ENCODE peak calls at places on chromosomes 3 and 15, in nine cellular contexts. C is sigmoid colon, Y is SK-N-SH, D is HepG2, F is transverse colon, E is upper lobe of left lung, P is suprapubic skin, V is K562, M is H1. G is an unnamed sample.

GRCh38 chr3:33737146-33737545 is 19.1 kb upstream of the CLASP2 start:
- DNase-seq in D (no peak), Y (no peak), V (no peak), F (no peak), E (no peak), C (no peak), P (no peak), M (no peak), G (no peak)

GRCh38 chr3:29922990-29923746 is 642.3 kb downstream of the RBMS3 start:
- DNase-seq in V (no peak), D (peak), E (no peak), F (peak), P (peak), Y (peak), C (peak), M (no peak), G (no peak)

GRCh38 chr3:48299746-48300361 is 33.6 kb downstream of the SPINK8 start:
- DNase-seq in E (no peak), C (no peak), P (no peak), V (peak), D (no peak), F (no peak), Y (no peak), M (no peak), G (no peak)

GRCh38 chr15:90603893-90604292 is 74.2 kb downstream of the CRTC3 start:
- DNase-seq in Y (no peak), D (no peak), M (no peak), V (no peak), E (peak), F (peak), C (no peak), P (no peak), G (no peak)

GRCh38 chr15:41870689-41871081 is 23.2 kb downstream of the SPTBN5 start:
- DNase-seq in F (no peak), V (no peak), P (no peak), M (no peak), E (no peak), D (no peak), Y (no peak), C (no peak), G (no peak)

GRCh38 chr3:8519774-8520448 is 18.3 kb downstream of the LMCD1 start:
- DNase-seq in E (no peak), P (no peak), C (no peak), Y (no peak), M (no peak), D (no peak), V (no peak), F (no peak), G (no peak)

GRCh38 chr3:3356836-3357235 is 177.3 kb upstream of the CRBN start:
- DNase-seq in D (no peak), V (no peak), F (no peak), Y (no peak), C (no peak), M (no peak), E (no peak), P (no peak), G (no peak)

GRCh38 chr3:39981547-39982184 is 172.3 kb downstream of the MYRIP start:
- DNase-seq in P (no peak), E (no peak), D (no peak), F (no peak), M (no peak), C (no peak), Y (no peak), V (no peak), G (peak)

GRCh38 chr3:83514130-83514914 is 1444.5 kb upstream of the CADM2 start:
- DNase-seq in F (no peak), D (no peak), V (no peak), C (no peak), E (no peak), M (peak), Y (no peak), P (no peak), G (no peak)

GRCh38 chr3:107068980-107069379 is 308.3 kb upstream of the CCDC54 start:
- DNase-seq in M (no peak), Y (no peak), F (no peak), D (no peak), C (no peak), E (no peak), V (no peak), P (no peak), G (no peak)

GRCh38 chr3:184171562-184171961 is 3.1 kb upstream of the AP2M1 start:
- DNase-seq in Y (no peak), M (no peak), F (no peak), V (peak), C (no peak), P (no peak), D (no peak), E (no peak), G (no peak)

GRCh38 chr15:33742286-33742685 is 226.0 kb upstream of the CHRM5 start:
- DNase-seq in D (no peak), M (no peak), V (no peak), F (no peak), E (no peak), P (no peak), Y (no peak), C (no peak), G (peak)

GRCh38 chr3:138373695-138374094 is 25.3 kb downstream of the MRAS start:
- DNase-seq in C (no peak), P (no peak), M (no peak), E (no peak), F (no peak), V (no peak), Y (no peak), D (no peak), G (no peak)

GRCh38 chr3:60086811-60087210 is 1037.0 kb upstream of the CFAP20DC start:
- DNase-seq in E (no peak), C (no peak), D (peak), P (no peak), Y (no peak), M (no peak), V (peak), F (no peak), G (no peak)

GRCh38 chr15:68774521-68775293 is 46.0 kb downstream of the ANP32A start:
- DNase-seq in P (no peak), F (no peak), D (no peak), C (no peak), Y (no peak), M (peak), E (no peak), V (no peak), G (no peak)

GRCh38 chr3:35296533-35296932 is 342.8 kb upstream of the ARPP21 start:
- DNase-seq in F (no peak), P (no peak), V (no peak), Y (no peak), E (no peak), M (no peak), C (no peak), D (no peak), G (no peak)

GRCh38 chr3:122101646-122102045 is 46.5 kb downstream of the CD86 start:
- DNase-seq in V (peak), D (peak), M (no peak), C (no peak), Y (peak), E (no peak), F (no peak), P (no peak), G (no peak)

GRCh38 chr15:65095747-65096104 is 19.2 kb downstream of the KBTBD13 start:
- DNase-seq in P (peak), Y (no peak), C (peak), F (no peak), M (no peak), D (no peak), V (no peak), E (no peak), G (no peak)

GRCh38 chr3:184040010-184040409 is 8.5 kb downstream of the HTR3D start:
- DNase-seq in M (peak), D (peak), P (no peak), C (no peak), V (peak), F (no peak), E (no peak), Y (peak), G (no peak)

GRCh38 chr3:111667621-111668239 is 72.6 kb upstream of the ZBED2 start:
- DNase-seq in C (no peak), Y (no peak), F (peak), P (no peak), V (no peak), E (peak), M (no peak), D (no peak), G (no peak)

GRCh38 chr3:24270204-24270671 is 224.4 kb downstream of the THRB start:
- DNase-seq in D (no peak), F (no peak), C (no peak), E (no peak), Y (peak), V (no peak), P (no peak), M (no peak), G (no peak)

GRCh38 chr3:56800373-56801150 is 1.2 kb downstream of the ARHGEF3 start:
- DNase-seq in M (no peak), C (no peak), E (peak), P (no peak), Y (no peak), D (no peak), F (peak), V (no peak), G (no peak)

GRCh38 chr3:48047841-48048456 is 31.7 kb upstream of the MAP4 start:
- DNase-seq in M (no peak), V (no peak), E (no peak), Y (no peak), F (no peak), P (no peak), D (peak), C (no peak), G (no peak)

GRCh38 chr15:33516563-33516962 is 205.8 kb downstream of the RYR3 start:
- DNase-seq in V (no peak), C (no peak), Y (no peak), P (no peak), E (no peak), F (no peak), M (no peak), D (no peak), G (no peak)

GRCh38 chr3:126557761-126558160 is 971 bp downstream of the C3orf22 start:
- DNase-seq in F (no peak), Y (peak), P (peak), C (no peak), M (no peak), V (no peak), E (no peak), D (no peak), G (peak)

GRCh38 chr3:6640907-6641306 is 220.0 kb upstream of the GRM7 start:
- DNase-seq in P (no peak), D (no peak), M (no peak), Y (no peak), E (no peak), F (no peak), C (no peak), V (no peak), G (no peak)

GRCh38 chr3:166900866-166901577 is 479.1 kb downstream of the ZBBX start:
- DNase-seq in E (no peak), D (no peak), M (no peak), C (no peak), V (no peak), F (no peak), Y (no peak), P (no peak), G (no peak)

GRCh38 chr3:126550488-126551051 is 8.2 kb downstream of the C3orf22 start:
- DNase-seq in C (peak), E (peak), Y (peak), V (no peak), P (peak), M (peak), F (peak), D (no peak), G (no peak)

GRCh38 chr15:101773496-101774100 is 29.7 kb upstream of the OR4F6 start:
- DNase-seq in E (no peak), V (peak), Y (no peak), P (no peak), F (peak), D (peak), C (no peak), M (peak), G (no peak)

DNA sequence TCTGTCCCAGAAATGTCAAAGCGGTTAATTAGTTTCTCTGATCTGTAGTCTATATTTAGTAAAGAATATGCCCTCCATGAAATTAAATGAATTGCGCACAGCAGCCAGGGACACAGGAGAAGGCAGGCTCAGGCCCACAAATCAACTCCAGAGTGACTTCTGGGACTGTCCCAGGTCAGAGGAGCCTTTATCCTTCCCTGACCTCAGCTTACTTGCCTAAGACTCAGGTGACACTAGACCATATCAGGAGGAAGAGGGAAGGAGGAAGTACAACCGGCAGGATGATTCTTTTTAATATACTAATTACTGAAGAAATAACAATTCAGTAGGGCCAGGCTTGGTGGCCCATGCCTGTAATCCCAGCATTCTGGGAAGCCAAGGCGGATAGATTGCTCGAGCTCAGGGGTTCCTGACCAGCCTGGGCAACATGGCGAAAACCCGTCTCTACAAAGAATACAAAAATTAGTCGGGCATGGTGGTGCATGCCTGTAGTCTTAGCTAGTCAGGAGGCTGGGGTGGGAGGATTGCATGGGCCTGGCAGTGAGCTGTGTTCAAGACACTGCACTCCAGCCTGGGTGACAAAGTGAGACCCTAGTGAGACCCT is 1.8 kb upstream of the GPR15 start:
- DNase-seq in F (no peak), C (no peak), E (no peak), Y (no peak), M (no peak), V (no peak), D (no peak), P (no peak), G (no peak)
- TF ChIP-seq POLR2AphosphoS5 in F (no peak), C (no peak), E (no peak), Y (no peak), M (no peak), V (no peak), D (no peak), P (no peak), G (no peak)

DNA sequence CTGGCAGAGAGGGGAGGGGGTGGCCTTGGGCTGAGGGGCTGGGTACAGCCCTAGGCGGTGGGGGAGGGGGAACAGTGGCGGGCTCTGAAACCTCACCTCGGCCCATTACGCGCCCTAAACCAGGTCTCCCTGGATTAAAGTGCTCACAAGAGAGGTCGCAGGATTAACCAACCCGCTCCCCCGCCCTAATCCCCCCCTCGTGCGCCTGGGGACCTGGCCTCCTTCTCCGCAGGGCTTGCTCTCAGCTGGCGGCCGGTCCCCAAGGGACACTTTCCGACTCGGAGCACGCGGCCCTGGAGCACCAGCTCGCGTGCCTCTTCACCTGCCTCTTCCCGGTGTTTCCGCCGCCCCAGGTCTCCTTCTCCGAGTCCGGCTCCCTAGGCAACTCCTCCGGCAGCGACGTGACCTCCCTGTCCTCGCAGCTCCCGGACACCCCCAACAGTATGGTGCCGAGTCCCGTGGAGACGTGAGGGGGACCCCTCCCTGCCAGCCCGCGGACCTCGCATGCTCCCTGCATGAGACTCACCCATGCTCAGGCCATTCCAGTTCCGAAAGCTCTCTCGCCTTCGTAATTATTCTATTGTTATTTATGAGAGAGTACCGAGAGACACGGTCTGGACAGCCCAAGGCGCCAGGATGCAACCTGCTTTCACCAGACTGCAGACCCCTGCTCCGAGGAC is 4.9 kb downstream of the ISL2 start:
- DNase-seq in F (peak), C (no peak), Y (peak), P (no peak), M (peak), E (no peak), D (no peak), V (no peak), G (no peak)
- TF ChIP-seq EP300 in F (no peak), C (no peak), Y (no peak), P (no peak), M (no peak), E (no peak), D (no peak), V (no peak), G (no peak)

GRCh38 chr15:92608866-92609700 is 46.5 kb downstream of the FAM174B start:
- DNase-seq in V (no peak), D (no peak), M (no peak), P (no peak), E (peak), Y (no peak), C (peak), F (no peak), G (no peak)
- TF ChIP-seq POLR2AphosphoS5 in V (no peak), D (no peak), M (no peak), P (no peak), E (no peak), Y (no peak), C (no peak), F (no peak), G (no peak)

GRCh38 chr15:74528876-74529275 is 12.1 kb upstream of the ARID3B start:
- DNase-seq in C (no peak), E (no peak), P (no peak), V (no peak), Y (no peak), M (no peak), F (no peak), D (no peak), G (no peak)

GRCh38 chr15:74530771-74531143 is 10.3 kb upstream of the ARID3B start:
- DNase-seq in E (no peak), V (no peak), F (no peak), D (no peak), P (no peak), Y (no peak), C (no peak), M (no peak), G (no peak)

GRCh38 chr15:74535388-74536084 is 5.5 kb upstream of the ARID3B start:
- DNase-seq in P (no peak), M (no peak), Y (no peak), F (no peak), V (peak), D (no peak), E (no peak), C (no peak), G (no peak)

GRCh38 chr15:74529911-74530310 is 11.1 kb upstream of the ARID3B start:
- DNase-seq in D (no peak), C (no peak), E (no peak), P (no peak), Y (no peak), M (no peak), F (no peak), V (no peak), G (no peak)

DNA sequence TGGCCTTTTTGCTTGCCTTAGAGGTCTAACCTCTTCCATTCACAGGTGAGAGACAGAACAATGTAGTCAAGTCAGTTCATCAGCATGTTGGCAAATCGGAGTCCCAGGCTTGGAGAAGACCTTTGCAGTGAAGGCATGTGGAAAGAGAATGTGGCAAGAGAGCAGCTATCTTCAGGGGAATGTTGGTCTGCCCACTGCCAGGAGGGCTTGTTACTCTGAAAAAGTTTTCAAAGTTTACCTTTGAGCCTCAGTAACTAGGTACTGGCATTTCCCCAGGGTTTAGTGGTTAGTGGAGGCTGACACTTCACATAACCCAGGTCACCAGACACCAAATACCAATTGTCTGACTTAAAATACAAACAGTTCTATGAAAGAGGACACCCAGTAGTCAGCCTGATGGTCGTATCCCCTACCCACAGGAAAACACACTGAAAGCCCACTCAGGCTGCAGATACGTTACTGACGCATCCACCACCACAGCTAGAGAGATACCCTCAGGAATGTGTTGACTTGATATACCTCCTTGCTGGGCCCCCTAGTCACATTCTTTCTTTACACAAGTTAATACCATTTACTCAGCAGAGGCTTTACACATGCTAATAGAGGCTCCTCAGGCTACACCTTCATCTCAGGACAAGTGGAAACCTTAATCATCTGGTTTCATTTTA is 9.7 kb upstream of the ARID3B start:
- DNase-seq in C (no peak), M (peak), F (no peak), V (no peak), P (no peak), E (no peak), Y (no peak), D (peak), G (no peak)
- TF ChIP-seq EP300 in C (no peak), M (peak), F (no peak), V (no peak), P (no peak), E (no peak), Y (no peak), D (no peak), G (no peak)

GRCh38 chr15:25545017-25545416 is 106.2 kb upstream of the UBE3A start:
- DNase-seq in E (no peak), C (no peak), Y (no peak), F (no peak), M (no peak), P (no peak), V (no peak), D (no peak), G (no peak)
- TF ChIP-seq POLR2AphosphoS5 in E (no peak), C (no peak), Y (no peak), F (no peak), M (no peak), P (no peak), V (no peak), D (no peak), G (no peak)

DNA sequence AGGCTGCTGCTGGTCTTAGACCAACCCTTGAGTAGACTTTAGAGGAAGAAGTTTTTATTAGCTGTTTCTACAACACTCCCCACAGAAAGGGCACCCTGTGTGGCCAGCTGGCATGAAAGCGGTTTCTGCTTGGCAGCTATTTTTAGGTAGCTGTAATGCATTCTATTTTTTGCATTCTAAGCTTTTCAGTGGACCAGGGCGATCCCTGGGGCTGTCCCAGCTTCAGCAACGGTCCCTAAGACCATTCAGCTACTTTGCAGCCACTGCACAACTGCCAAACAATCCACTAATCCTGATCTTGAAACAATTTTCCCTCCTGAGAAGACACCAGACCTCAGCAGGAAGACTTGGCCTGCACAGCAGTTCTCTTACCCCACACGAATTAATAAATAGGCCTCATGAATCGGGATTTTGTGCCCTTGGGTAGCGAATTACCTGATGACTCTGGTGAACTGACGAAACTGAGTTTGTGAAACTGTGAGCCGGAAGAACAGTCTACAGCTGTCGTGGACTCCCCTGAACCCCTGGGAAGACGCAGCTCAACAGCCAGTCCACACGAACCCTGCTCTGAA is 14.6 kb upstream of the TFRC start:
- DNase-seq in E (peak), F (peak), C (peak), Y (no peak), D (no peak), V (no peak), M (no peak), P (peak), G (no peak)
- TF ChIP-seq EP300 in E (no peak), F (no peak), C (no peak), Y (no peak), D (no peak), V (no peak), M (no peak), P (no peak), G (no peak)

GRCh38 chr3:16515885-16516420 is 2.5 kb upstream of the RFTN1 start:
- DNase-seq in E (no peak), C (no peak), V (no peak), M (no peak), D (no peak), Y (peak), F (no peak), P (no peak), G (no peak)
- TF ChIP-seq POLR2AphosphoS5 in E (no peak), C (no peak), V (no peak), M (no peak), D (no peak), Y (no peak), F (no peak), P (no peak), G (no peak)